ENCODE peak calls at places on chromosomes 11 and 22, in six cellular contexts. T is GM23248, K is heart left ventricle, B is uterus, J is body of pancreas, Q is OCI-LY7. Z is an unnamed sample. For H3K9me3, the result is how much of the 10 kb centered on the place peaks cover.

GRCh38 chr11:47510231-47510630 is 42.7 kb downstream of the CELF1 start:
- DNase-seq in T (peak), K (no peak), B (no peak), J (no peak), Q (no peak), Z (no peak)

GRCh38 chr11:103798029-103798428 is 238.4 kb upstream of the DDI1 start:
- DNase-seq in T (peak), K (no peak), B (no peak), J (no peak), Q (no peak), Z (no peak)

GRCh38 chr11:120471131-120471530 is 40.4 kb upstream of the GRIK4 start:
- DNase-seq in T (peak), K (no peak), B (no peak), J (no peak), Q (no peak), Z (no peak)

GRCh38 chr11:44559207-44559943 is 6.1 kb upstream of the CD82 start:
- DNase-seq in T (no peak), K (no peak), B (no peak), J (no peak), Q (peak), Z (no peak)

GRCh38 chr22:38936562-38936961 is 20.8 kb upstream of the APOBEC3A start:
- DNase-seq in T (no peak), K (no peak), B (no peak), J (no peak), Q (no peak), Z (no peak)

GRCh38 chr22:41030891-41031290 is 61.5 kb upstream of the EP300 start:
- DNase-seq in T (peak), K (no peak), B (no peak), J (no peak), Q (no peak), Z (no peak)

GRCh38 chr22:30340911-30341685 is 14.4 kb upstream of the TBC1D10A start:
- DNase-seq in T (no peak), K (peak), B (no peak), J (peak), Q (no peak), Z (peak)

GRCh38 chr11:65429724-65430405 is 7.3 kb downstream of the NEAT1 start:
- DNase-seq in T (peak), K (peak), B (peak), J (peak), Q (peak), Z (peak)

GRCh38 chr11:79434263-79434662 is 6.6 kb downstream of the TENM4 start:
- DNase-seq in T (no peak), K (no peak), B (no peak), J (no peak), Q (no peak), Z (no peak)

GRCh38 chr22:17972385-17973181 is 51.8 kb downstream of the MICAL3 start:
- DNase-seq in T (peak), K (no peak), B (no peak), J (peak), Q (no peak), Z (peak)

GRCh38 chr11:73870261-73870660 is 6.4 kb downstream of the COA4 start:
- DNase-seq in T (no peak), K (no peak), B (no peak), J (no peak), Q (no peak), Z (no peak)

GRCh38 chr22:24271406-24271760 is 752 bp downstream of the SPECC1L start:
- DNase-seq in T (peak), K (no peak), B (no peak), J (peak), Q (no peak), Z (no peak)

GRCh38 chr22:23063539-23064380 is 6.6 kb upstream of the GNAZ start:
- DNase-seq in T (no peak), K (peak), B (no peak), J (no peak), Q (no peak), Z (no peak)

GRCh38 chr22:23065069-23065451 is 5.3 kb upstream of the GNAZ start:
- DNase-seq in T (no peak), K (no peak), B (no peak), J (no peak), Q (no peak), Z (no peak)

GRCh38 chr11:103596323-103596722 is 440.1 kb upstream of the DDI1 start:
- DNase-seq in T (no peak), K (no peak), B (no peak), J (no peak), Q (no peak), Z (no peak)

GRCh38 chr11:88529426-88529825 is 191.9 kb upstream of the CTSC start:
- DNase-seq in T (no peak), K (no peak), B (no peak), J (no peak), Q (no peak), Z (no peak)

GRCh38 chr11:115860246-115860645 is 356.0 kb upstream of the CADM1 start:
- DNase-seq in T (no peak), K (no peak), B (no peak), J (no peak), Q (no peak), Z (no peak)

GRCh38 chr11:17439316-17439782 is 37.3 kb downstream of the ABCC8 start:
- DNase-seq in T (no peak), K (no peak), B (no peak), J (peak), Q (peak), Z (no peak)

GRCh38 chr11:44823920-44824704 is 97.3 kb downstream of the TSPAN18 start:
- DNase-seq in T (no peak), K (no peak), B (no peak), J (no peak), Q (no peak), Z (peak)

GRCh38 chr11:112339566-112339965 is 78.9 kb upstream of the PLET1 start:
- DNase-seq in T (no peak), K (no peak), B (no peak), J (no peak), Q (no peak), Z (no peak)

GRCh38 chr11:91761406-91762027 is 463.1 kb upstream of the FAT3 start:
- DNase-seq in T (no peak), K (no peak), B (no peak), J (no peak), Q (no peak), Z (no peak)

GRCh38 chr22:30978304-30978962 is 9.4 kb downstream of the TUG1 start:
- DNase-seq in T (no peak), K (no peak), B (no peak), J (no peak), Q (no peak), Z (no peak)

GRCh38 chr22:17547995-17548755 is 15.1 kb upstream of the SLC25A18 start:
- DNase-seq in T (no peak), K (no peak), B (no peak), J (no peak), Q (no peak), Z (no peak)

GRCh38 chr11:44275961-44276550 is 33.9 kb downstream of the ALX4 start:
- DNase-seq in T (no peak), K (no peak), B (no peak), J (no peak), Q (no peak), Z (no peak)

GRCh38 chr22:46267431-46268279 is at the start of gene TTC38:
- DNase-seq in T (peak), K (peak), B (peak), J (peak), Q (no peak), Z (peak)

GRCh38 chr11:83858694-83859093 is 572.5 kb upstream of the CCDC90B start:
- DNase-seq in T (no peak), K (no peak), B (no peak), J (no peak), Q (no peak), Z (no peak)

GRCh38 chr11:130448416-130449068 is at the start of gene ADAMTS15:
- DNase-seq in T (peak), K (peak), B (peak), J (peak), Q (no peak), Z (peak)

GRCh38 chr11:120900642-120901041 is 123.3 kb upstream of the TBCEL start:
- DNase-seq in T (no peak), K (no peak), B (no peak), J (no peak), Q (no peak), Z (no peak)

GRCh38 chr22:30453731-30454510 is 17.9 kb downstream of the SEC14L3 start:
- DNase-seq in T (peak), K (no peak), B (no peak), J (peak), Q (no peak), Z (no peak)

GRCh38 chr22:23278883-23279675 is 98.8 kb downstream of the BCR start:
- DNase-seq in T (peak), K (no peak), B (peak), J (peak), Q (no peak), Z (peak)

GRCh38 chr11:119888119-119888518 is 159.1 kb upstream of the NECTIN1 start:
- DNase-seq in T (no peak), K (no peak), B (no peak), J (no peak), Q (no peak), Z (no peak)

GRCh38 chr11:79353706-79354105 is 87.1 kb downstream of the TENM4 start:
- DNase-seq in T (peak), K (no peak), B (no peak), J (no peak), Q (no peak), Z (no peak)

GRCh38 chr22:46115388-46115678 is 35.0 kb upstream of the PPARA start:
- DNase-seq in T (peak), K (no peak), B (peak), J (no peak), Q (no peak), Z (no peak)

GRCh38 chr11:123093686-123094085 is 31.8 kb upstream of the HSPA8 start:
- DNase-seq in T (no peak), K (no peak), B (no peak), J (no peak), Q (no peak), Z (no peak)

GRCh38 chr22:24525416-24526037 is 29.4 kb downstream of the GUCD1 start:
- DNase-seq in T (peak), K (peak), B (peak), J (peak), Q (peak), Z (peak)

GRCh38 chr11:1072116-1072820 is 2.4 kb upstream of the MUC2 start:
- DNase-seq in T (peak), K (peak), B (peak), J (no peak), Q (no peak), Z (peak)

GRCh38 chr11:57310091-57310490 is 14.7 kb downstream of the TNKS1BP1 start:
- DNase-seq in T (no peak), K (no peak), B (no peak), J (peak), Q (no peak), Z (no peak)

GRCh38 chr11:47980093-47980906 is at the start of gene PTPRJ:
- DNase-seq in T (peak), K (peak), B (peak), J (peak), Q (peak), Z (peak)

GRCh38 chr11:120106354-120106753 is 31.6 kb downstream of the TRIM29 start:
- DNase-seq in T (no peak), K (no peak), B (no peak), J (no peak), Q (no peak), Z (no peak)

GRCh38 chr11:71418643-71419042 is 29.6 kb downstream of the DHCR7 start:
- DNase-seq in T (no peak), K (peak), B (no peak), J (no peak), Q (peak), Z (no peak)

GRCh38 chr11:11444800-11445126 is 91.7 kb upstream of the CSNK2A3 start:
- DNase-seq in T (no peak), K (no peak), B (no peak), J (no peak), Q (no peak), Z (no peak)

GRCh38 chr11:11445441-11446185 is 92.6 kb upstream of the CSNK2A3 start:
- DNase-seq in T (no peak), K (no peak), B (no peak), J (no peak), Q (no peak), Z (no peak)

GRCh38 chr11:11448626-11449025 is 95.6 kb upstream of the CSNK2A3 start:
- DNase-seq in T (no peak), K (no peak), B (no peak), J (no peak), Q (no peak), Z (no peak)

GRCh38 chr11:11446967-11447366 is 93.9 kb upstream of the CSNK2A3 start:
- DNase-seq in T (no peak), K (no peak), B (no peak), J (no peak), Q (no peak), Z (no peak)

GRCh38 chr11:11446562-11446961 is 93.5 kb upstream of the CSNK2A3 start:
- DNase-seq in T (no peak), K (no peak), B (no peak), J (no peak), Q (no peak), Z (no peak)
- H3K27ac ChIP-seq in T (no peak), K (no peak), B (no peak), J (no peak), Q (no peak), Z (no peak)

GRCh38 chr11:2662024-2662312 is 37.8 kb downstream of the KCNQ1OT1 start:
- DNase-seq in T (no peak), K (no peak), B (no peak), J (no peak), Q (no peak), Z (no peak)
- H3K9me3 ChIP-seq in T (under half), K (under half), B (under half), J (under half), Q (under half), Z (under half)

GRCh38 chr11:14101388-14101787 is 138.9 kb downstream of the SPON1 start:
- DNase-seq in T (peak), K (no peak), B (no peak), J (no peak), Q (no peak), Z (no peak)
- H3K27ac ChIP-seq in T (no peak), K (no peak), B (no peak), J (no peak), Q (no peak), Z (no peak)

GRCh38 chr11:114605370-114605769 is 9.8 kb upstream of the NXPE4 start:
- DNase-seq in T (no peak), K (no peak), B (no peak), J (no peak), Q (no peak), Z (no peak)
- H3K9me3 ChIP-seq in T (under half), K (under half), B (under half), J (under half), Q (under half), Z (under half)

DNA sequence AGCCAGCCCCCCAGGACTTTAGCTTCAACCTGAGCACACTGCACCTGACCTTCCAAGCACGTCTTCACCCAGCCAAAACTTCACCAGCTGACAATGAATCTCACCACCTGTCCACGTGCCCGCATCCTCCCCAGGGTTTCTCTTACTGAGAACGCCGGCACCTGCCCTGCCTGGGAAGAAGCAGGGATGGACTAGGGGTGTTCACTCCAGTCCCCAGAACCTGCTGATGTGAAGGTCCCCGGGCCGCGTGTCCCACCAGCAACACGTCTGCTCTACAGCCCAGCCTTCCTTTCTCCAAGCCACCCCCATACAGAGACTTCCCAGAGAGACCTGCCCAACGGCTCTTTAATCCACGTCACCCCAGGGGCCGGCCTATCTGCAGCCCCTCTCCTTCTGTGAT is 12.8 kb downstream of the CPT1A start:
- DNase-seq in T (no peak), K (no peak), B (no peak), J (no peak), Q (no peak), Z (no peak)
- H3K27ac ChIP-seq in T (no peak), K (no peak), B (no peak), J (no peak), Q (no peak), Z (no peak)

GRCh38 chr11:28137832-28138231 is 29.6 kb downstream of the METTL15 start:
- DNase-seq in T (no peak), K (no peak), B (no peak), J (no peak), Q (no peak), Z (no peak)
- H3K9me3 ChIP-seq in T (under half), K (under half), B (under half), J (under half), Q (under half), Z (under half)

GRCh38 chr11:9943346-9944110 is 279.7 kb downstream of the SWAP70 start:
- DNase-seq in T (peak), K (no peak), B (peak), J (no peak), Q (no peak), Z (no peak)
- H3K27ac ChIP-seq in T (peak), K (no peak), B (peak), J (no peak), Q (no peak), Z (no peak)

GRCh38 chr22:48141301-48141700 is 1378.9 kb downstream of the TBC1D22A start:
- DNase-seq in T (no peak), K (no peak), B (no peak), J (no peak), Q (no peak), Z (no peak)
- H3K9me3 ChIP-seq in T (under half), K (under half), B (under half), J (under half), Q (under half), Z (under half)

GRCh38 chr11:67369801-67370284 is 3.6 kb downstream of the CLCF1 start:
- DNase-seq in T (peak), K (no peak), B (peak), J (no peak), Q (no peak), Z (no peak)
- H3K27ac ChIP-seq in T (peak), K (no peak), B (peak), J (no peak), Q (no peak), Z (no peak)

GRCh38 chr11:106224172-106224571 is 146.7 kb downstream of the AASDHPPT start:
- DNase-seq in T (no peak), K (no peak), B (no peak), J (no peak), Q (no peak), Z (no peak)
- H3K9me3 ChIP-seq in T (under half), K (under half), B (under half), J (under half), Q (under half), Z (under half)